ENCODE peak calls at places on chromosomes 6 and 20, in five cellular contexts. R is neural progenitor cell, H is mammary epithelial cell, Y is fibroblast of lung, G is HCT116. D is an unnamed sample. For H3K4me1 and H3K79me2, the result is how much of the 10 kb centered on the place peaks cover.

GRCh38 chr20:34744847-34745246 is 40.7 kb downstream of the TP53INP2 start:
- DNase-seq in R (no peak), H (no peak), Y (no peak), G (no peak), D (no peak)

GRCh38 chr6:14996892-14997291 is 249.0 kb upstream of the JARID2 start:
- DNase-seq in R (no peak), H (no peak), Y (no peak), G (peak), D (no peak)

GRCh38 chr20:34364013-34364382 is 925 bp downstream of the ITCH start:
- DNase-seq in R (no peak), H (no peak), Y (peak), G (no peak), D (peak)

GRCh38 chr6:154227862-154228520 is 128.6 kb downstream of the IPCEF1 start:
- DNase-seq in R (no peak), H (no peak), Y (no peak), G (no peak), D (no peak)

GRCh38 chr6:32615885-32616532 is 21.2 kb upstream of the HLA-DQA1 start:
- DNase-seq in R (no peak), H (no peak), Y (no peak), G (no peak), D (no peak)

GRCh38 chr6:42017021-42017643 is 33.2 kb upstream of the TAF8 start:
- DNase-seq in R (no peak), H (peak), Y (peak), G (no peak), D (peak)

GRCh38 chr20:58309607-58310290 is at the start of gene RAB22A:
- DNase-seq in R (peak), H (peak), Y (peak), G (peak), D (peak)

GRCh38 chr6:10555625-10556309 is 34.6 kb downstream of the GCNT2 start:
- DNase-seq in R (peak), H (peak), Y (peak), G (no peak), D (no peak)

GRCh38 chr6:153816306-153816845 is 222.7 kb upstream of the OPRM1 start:
- DNase-seq in R (no peak), H (no peak), Y (no peak), G (no peak), D (no peak)

GRCh38 chr6:148999501-148999900 is 252.7 kb downstream of the UST start:
- DNase-seq in R (no peak), H (no peak), Y (peak), G (no peak), D (peak)

GRCh38 chr20:2984956-2985661 is 58.3 kb upstream of the GNRH2 start:
- DNase-seq in R (no peak), H (peak), Y (peak), G (no peak), D (peak)

GRCh38 chr6:43773981-43774775 is 4.2 kb downstream of the VEGFA start:
- DNase-seq in R (no peak), H (no peak), Y (no peak), G (no peak), D (no peak)
- H3K4me1 ChIP-seq in R (under half), H (under half), Y (under half), G (half or more), D (under half)

GRCh38 chr6:160005211-160005610 is 36.3 kb downstream of the IGF2R start:
- DNase-seq in R (no peak), H (no peak), Y (no peak), G (no peak), D (no peak)

GRCh38 chr6:160004419-160005160 is 35.7 kb downstream of the IGF2R start:
- DNase-seq in R (no peak), H (no peak), Y (no peak), G (no peak), D (no peak)

GRCh38 chr6:160005861-160006540 is 37.1 kb downstream of the IGF2R start:
- DNase-seq in R (no peak), H (peak), Y (peak), G (no peak), D (no peak)

GRCh38 chr6:160007581-160007980 is 38.7 kb downstream of the IGF2R start:
- DNase-seq in R (no peak), H (no peak), Y (no peak), G (no peak), D (no peak)

DNA sequence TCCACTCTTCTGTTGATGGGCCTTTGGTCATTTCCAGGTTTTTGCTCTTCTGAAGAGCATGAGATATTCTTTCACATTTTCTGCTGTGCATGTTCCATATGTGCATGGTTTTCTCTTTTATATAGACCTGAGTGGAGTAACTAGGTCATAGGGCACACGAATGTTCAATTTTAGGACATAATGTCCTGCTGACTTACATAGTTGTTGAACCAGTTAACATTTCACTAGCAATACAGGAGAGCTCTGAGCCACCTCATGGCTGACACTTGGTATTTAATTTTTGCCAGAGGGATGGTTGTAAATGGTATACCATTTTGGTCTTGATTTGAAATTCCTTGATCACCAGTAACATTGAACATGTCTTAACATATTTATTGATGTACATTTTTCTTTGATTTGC is 38.2 kb downstream of the IGF2R start:
- DNase-seq in R (no peak), H (no peak), Y (no peak), G (no peak), D (no peak)
- H3K79me2 ChIP-seq in R (half or more), H (half or more), Y (under half), G (under half), D (half or more)

GRCh38 chr6:166556871-166557322 is 29.6 kb downstream of the RAMACL start:
- DNase-seq in R (peak), H (peak), Y (peak), G (peak), D (peak)
- H3K4me1 ChIP-seq in R (under half), H (half or more), Y (under half), G (under half), D (under half)

GRCh38 chr6:125823180-125823579 is 32.4 kb downstream of the NCOA7 start:
- DNase-seq in R (no peak), H (no peak), Y (no peak), G (no peak), D (no peak)
- H3K79me2 ChIP-seq in R (under half), H (under half), Y (under half), G (under half), D (under half)